ENCODE peak calls at places on chromosome 17, in ten cellular contexts. M is NCI-H2107; I is germinal center; D is B cell; B is stimulated activated CD4-positive, alpha-beta T cell treated with anti-CD3 and anti-CD28 coated beads, Interleukin-15, amount 100 ng/mL, for 1 hour; X is mucosa of descending colon; E is stomach; A is thoracic aorta; S is activated CD4-positive, alpha-beta T cell treated with anti-CD3 and anti-CD28 coated beads, Interleukin-2, amount 50 U/mL, for 1 hour; H is GM03348. J is an unnamed sample.
A peak's percentile ranks its signal among the peaks of the same experiment; 100 is the strongest.

GRCh38 chr17:42016411-42016831 is 818 bp downstream of the DNAJC7 start:
- DNase-seq in M (no peak), I (no peak), D (no peak), B (no peak), X (no peak), E (no peak), A (no peak), S (peak; percentile 13), H (peak; percentile 32), J (no peak)

GRCh38 chr17:73158133-73158532 is 6.7 kb upstream of the SSTR2 start:
- DNase-seq in M (no peak), I (no peak), D (no peak), B (no peak), X (no peak), E (no peak), A (no peak), S (no peak), H (no peak), J (no peak)

GRCh38 chr17:58410714-58411407 is 6.5 kb downstream of the RNF43 start:
- DNase-seq in M (no peak), I (no peak), D (no peak), B (no peak), X (no peak), E (no peak), A (no peak), S (no peak), H (no peak), J (no peak)

GRCh38 chr17:80035937-80036714 is at the start of gene CCDC40:
- DNase-seq in M (peak; percentile 58), I (peak; percentile 80), D (peak; percentile 94), B (peak; percentile 64), X (peak; percentile 90), E (peak; percentile 87), A (peak; percentile 45), S (peak; percentile 76), H (peak; percentile 98), J (peak; percentile 92)

GRCh38 chr17:66054242-66054641 is 137.7 kb downstream of the CEP112 start:
- DNase-seq in M (no peak), I (no peak), D (no peak), B (no peak), X (no peak), E (no peak), A (no peak), S (no peak), H (no peak), J (no peak)

GRCh38 chr17:4272213-4272975 is 8.6 kb upstream of the ANKFY1 start:
- DNase-seq in M (no peak), I (no peak), D (no peak), B (no peak), X (no peak), E (no peak), A (no peak), S (no peak), H (no peak), J (no peak)

GRCh38 chr17:79788989-79789942 is 7.6 kb downstream of the CBX8 start:
- DNase-seq in M (no peak), I (no peak), D (no peak), B (no peak), X (peak; percentile 9), E (no peak), A (no peak), S (no peak), H (no peak), J (peak; percentile 45)

GRCh38 chr17:77475012-77475976 is 334.5 kb downstream of the SEC14L1 start:
- DNase-seq in M (peak; percentile 56), I (no peak), D (peak; percentile 59), B (peak; percentile 46), X (no peak), E (no peak), A (no peak), S (peak; percentile 72), H (peak; percentile 82), J (no peak)

GRCh38 chr17:64500487-64500859 is 3.6 kb upstream of the POLG2 start:
- DNase-seq in M (no peak), I (no peak), D (no peak), B (no peak), X (no peak), E (no peak), A (no peak), S (no peak), H (no peak), J (no peak)

GRCh38 chr17:71902931-71903506 is 217.8 kb upstream of the SOX9 start:
- DNase-seq in M (no peak), I (no peak), D (no peak), B (no peak), X (no peak), E (no peak), A (no peak), S (no peak), H (peak; percentile 9), J (no peak)

J was measured in lower lobe of right lung.